ENCODE peak calls at places on chromosomes 3 and 15, in eight cellular contexts. X, C, V, T, L, M, Y and J are unnamed samples.
A peak's percentile ranks its signal among the peaks of the same experiment; 100 is the strongest.

GRCh38 chr3:80688814-80689213 is 921.0 kb upstream of the ROBO1 start:
- DNase-seq in X (peak; percentile 49), C (no peak), V (no peak), T (no peak), L (no peak), M (peak; percentile 19), Y (peak; percentile 45), J (no peak)

GRCh38 chr3:42263354-42264346 is 2.3 kb downstream of the CCK start:
- DNase-seq in X (no peak), C (no peak), V (no peak), T (no peak), L (no peak), M (peak; percentile 32), Y (no peak), J (peak; percentile 14)

GRCh38 chr3:183460059-183461052 is 31.9 kb upstream of the MCF2L2 start:
- DNase-seq in X (peak; percentile 41), C (no peak), V (no peak), T (no peak), L (no peak), M (no peak), Y (no peak), J (no peak)

GRCh38 chr3:150371741-150372254 is 36.3 kb upstream of the TSC22D2 start:
- DNase-seq in X (peak; percentile 99), C (no peak), V (no peak), T (no peak), L (no peak), M (no peak), Y (peak; percentile 9), J (no peak)

GRCh38 chr3:40602778-40603385 is 78.1 kb downstream of the ZNF621 start:
- DNase-seq in X (peak; percentile 49), C (no peak), V (no peak), T (no peak), L (no peak), M (no peak), Y (no peak), J (no peak)

GRCh38 chr3:189907803-189908202 is 212.9 kb downstream of the P3H2 start:
- DNase-seq in X (no peak), C (no peak), V (no peak), T (no peak), L (no peak), M (no peak), Y (no peak), J (no peak)

GRCh38 chr3:31444220-31445142 is 88.2 kb upstream of the STT3B start:
- DNase-seq in X (no peak), C (no peak), V (no peak), T (no peak), L (no peak), M (no peak), Y (no peak), J (no peak)

GRCh38 chr15:58080398-58080797 is 14.9 kb upstream of the ALDH1A2 start:
- DNase-seq in X (no peak), C (no peak), V (no peak), T (no peak), L (no peak), M (no peak), Y (no peak), J (no peak)

GRCh38 chr3:184785856-184786255 is 26.1 kb upstream of the VPS8 start:
- DNase-seq in X (peak; percentile 13), C (no peak), V (no peak), T (no peak), L (no peak), M (peak; percentile 43), Y (no peak), J (no peak)

GRCh38 chr15:78394981-78395619 is 42.9 kb upstream of the IREB2 start:
- DNase-seq in X (no peak), C (no peak), V (no peak), T (no peak), L (no peak), M (peak; percentile 15), Y (no peak), J (no peak)

GRCh38 chr3:4841225-4841624 is 138.0 kb upstream of the BHLHE40 start:
- DNase-seq in X (no peak), C (no peak), V (no peak), T (no peak), L (no peak), M (no peak), Y (no peak), J (no peak)

GRCh38 chr3:178284180-178284579 is 252.1 kb upstream of the KCNMB2 start:
- DNase-seq in X (no peak), C (no peak), V (no peak), T (no peak), L (no peak), M (no peak), Y (no peak), J (no peak)

GRCh38 chr3:26369133-26369532 is 253.4 kb upstream of the LRRC3B start:
- DNase-seq in X (no peak), C (no peak), V (no peak), T (no peak), L (no peak), M (no peak), Y (no peak), J (no peak)